ENCODE peak calls at places on chromosomes 13 and 19, in seven cellular contexts. U, G, D, E, P, W and X are unnamed samples.

GRCh38 chr13:18953139-18953930 is 228.3 kb downstream of the TUBA3C start:
- DNase-seq in U (no peak), G (no peak), D (no peak), E (no peak), P (no peak), W (no peak), X (no peak)

GRCh38 chr13:113145911-113146598 is 12.4 kb upstream of the PROZ start:
- DNase-seq in U (no peak), G (no peak), D (no peak), E (no peak), P (no peak), W (peak), X (no peak)

GRCh38 chr13:37277435-37278144 is 172.1 kb upstream of the CSNK1A1L start:
- DNase-seq in U (peak), G (no peak), D (no peak), E (peak), P (peak), W (no peak), X (no peak)

GRCh38 chr13:44437356-44438233 is 64.0 kb downstream of the SERP2 start:
- DNase-seq in U (peak), G (no peak), D (peak), E (peak), P (peak), W (peak), X (peak)

GRCh38 chr19:1254530-1255185 is 6.3 kb downstream of the MIDN start:
- DNase-seq in U (no peak), G (no peak), D (no peak), E (no peak), P (no peak), W (no peak), X (no peak)

GRCh38 chr19:47848871-47849473 is 10.1 kb upstream of the TPRX2 start:
- DNase-seq in U (no peak), G (no peak), D (peak), E (peak), P (no peak), W (peak), X (peak)

GRCh38 chr13:51761638-51762350 is 42.2 kb downstream of the DHRS12 start:
- DNase-seq in U (no peak), G (no peak), D (no peak), E (no peak), P (no peak), W (no peak), X (no peak)

GRCh38 chr19:52188822-52189744 is 769 bp upstream of the PPP2R1A start:
- DNase-seq in U (no peak), G (no peak), D (no peak), E (no peak), P (no peak), W (no peak), X (peak)

GRCh38 chr13:70568571-70568970 is 460.3 kb upstream of the KLHL1 start:
- DNase-seq in U (peak), G (no peak), D (peak), E (peak), P (peak), W (no peak), X (peak)

GRCh38 chr19:10952809-10953208 is 8.0 kb upstream of the SMARCA4 start:
- DNase-seq in U (no peak), G (peak), D (no peak), E (no peak), P (no peak), W (no peak), X (no peak)

GRCh38 chr19:29040951-29041350 is 172.0 kb downstream of the UQCRFS1 start:
- DNase-seq in U (no peak), G (no peak), D (peak), E (no peak), P (no peak), W (peak), X (no peak)

GRCh38 chr19:46009530-46010510 is 13.0 kb downstream of the PGLYRP1 start:
- DNase-seq in U (peak), G (peak), D (peak), E (peak), P (peak), W (peak), X (peak)

GRCh38 chr19:34269489-34269888 is 15.1 kb downstream of the GARRE1 start:
- DNase-seq in U (no peak), G (no peak), D (no peak), E (no peak), P (no peak), W (no peak), X (no peak)

GRCh38 chr19:30799854-30800755 is 427.9 kb downstream of the ZNF536 start:
- DNase-seq in U (no peak), G (peak), D (peak), E (peak), P (no peak), W (peak), X (no peak)

GRCh38 chr13:73273737-73274136 is 214.9 kb downstream of the KLF5 start:
- DNase-seq in U (peak), G (no peak), D (no peak), E (peak), P (peak), W (no peak), X (no peak)

GRCh38 chr13:102225892-102226291 is 176.0 kb downstream of the FGF14 start:
- DNase-seq in U (no peak), G (no peak), D (no peak), E (no peak), P (no peak), W (no peak), X (no peak)

GRCh38 chr19:44817725-44818469 is 9.0 kb downstream of the BCAM start:
- DNase-seq in U (no peak), G (no peak), D (no peak), E (no peak), P (no peak), W (no peak), X (no peak)

GRCh38 chr13:102907016-102907756 is 61.4 kb downstream of the ERCC5 start:
- DNase-seq in U (no peak), G (no peak), D (no peak), E (peak), P (no peak), W (no peak), X (no peak)

GRCh38 chr19:3407556-3408516 is 41.5 kb downstream of the NFIC start:
- DNase-seq in U (peak), G (no peak), D (no peak), E (peak), P (peak), W (no peak), X (no peak)

GRCh38 chr13:20721454-20722357 is 18.2 kb downstream of the IL17D start:
- DNase-seq in U (peak), G (peak), D (peak), E (peak), P (peak), W (peak), X (no peak)

GRCh38 chr19:2455481-2456300 is 1.1 kb downstream of the LMNB2 start:
- DNase-seq in U (no peak), G (peak), D (peak), E (peak), P (no peak), W (peak), X (peak)

DNA sequence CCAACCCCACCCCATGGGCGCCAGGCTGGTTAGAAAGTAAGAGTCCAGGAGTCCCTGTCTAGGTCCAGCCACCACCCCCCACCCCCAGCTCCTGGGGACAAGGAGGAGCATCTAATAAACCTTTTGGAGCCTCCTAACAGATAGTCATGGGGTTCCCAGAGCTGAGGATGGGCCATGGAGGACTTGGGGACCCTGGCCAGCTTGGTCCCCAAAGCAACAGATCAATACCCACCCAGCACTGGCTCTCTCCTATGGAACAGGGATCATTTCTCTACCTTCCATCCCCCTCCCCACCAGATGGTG is 9.4 kb downstream of the NR2F6 start:
- DNase-seq in U (no peak), G (peak), D (no peak), E (no peak), P (no peak), W (no peak), X (no peak)
- H3K27ac ChIP-seq in U (no peak), G (peak), D (no peak), E (peak), P (peak), W (no peak), X (no peak)

DNA sequence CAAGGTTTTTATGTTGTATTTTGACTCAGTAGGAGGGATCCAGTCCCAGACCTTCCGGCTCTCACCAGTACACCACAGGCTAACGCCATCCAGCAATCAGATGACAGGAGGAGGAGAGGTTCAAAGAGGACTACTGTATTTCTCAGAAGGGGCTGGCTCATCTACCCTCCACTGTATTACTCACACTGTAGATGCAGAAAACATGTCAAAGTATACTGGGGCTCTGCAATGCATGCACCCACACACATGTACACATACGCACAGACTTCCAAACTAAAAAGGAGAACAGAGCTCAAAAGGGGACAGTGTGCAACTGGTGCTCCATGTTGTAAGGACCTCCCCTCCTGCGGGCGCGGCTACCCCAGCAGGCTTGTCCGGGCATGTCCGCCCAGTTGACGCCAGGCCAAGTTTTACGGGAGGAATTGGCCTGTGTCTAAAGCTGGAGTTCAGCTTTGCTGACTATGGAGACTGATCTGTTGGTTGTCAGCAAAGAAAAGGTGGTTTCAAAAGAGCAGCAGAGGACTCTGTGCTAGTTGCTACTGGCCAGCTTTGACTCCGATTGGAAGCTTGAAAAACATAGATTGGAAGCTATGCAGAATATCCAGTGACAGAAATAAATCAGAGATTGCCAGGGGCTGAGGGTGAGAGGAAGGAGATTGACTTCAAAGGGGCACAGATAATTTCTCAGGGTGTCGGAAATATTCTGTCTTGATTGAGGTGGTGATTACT is 314.2 kb downstream of the DLEU7 start:
- DNase-seq in U (peak), G (peak), D (no peak), E (peak), P (peak), W (peak), X (peak)
- H3K4me3 ChIP-seq in U (peak), G (no peak), D (no peak), E (no peak), P (no peak), W (no peak), X (no peak)

GRCh38 chr13:27037571-27037970 is 134.0 kb downstream of the USP12 start:
- DNase-seq in U (no peak), G (no peak), D (no peak), E (no peak), P (no peak), W (no peak), X (no peak)
- H3K27ac ChIP-seq in U (no peak), G (peak), D (no peak), E (no peak), P (no peak), W (no peak), X (no peak)

DNA sequence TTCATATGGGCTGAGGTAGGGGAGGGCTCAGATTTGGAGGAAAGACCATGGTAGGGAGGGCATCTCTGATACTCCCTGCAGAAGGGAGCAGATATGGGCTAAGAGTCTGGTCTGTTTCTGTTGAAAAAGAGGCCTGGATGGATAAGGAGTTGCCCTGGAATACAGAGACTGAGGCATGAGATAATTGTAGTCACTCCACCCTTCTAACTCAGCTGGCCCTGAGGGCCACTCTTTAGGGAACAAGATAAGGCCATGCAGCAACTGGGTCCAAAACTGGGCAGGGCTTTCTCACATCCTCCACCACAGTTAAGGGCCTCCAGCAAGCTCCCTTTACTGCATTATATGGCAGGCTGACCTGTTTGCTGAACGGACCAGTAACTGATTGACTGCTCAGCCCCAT is 1.3 kb downstream of the ZNF749 start:
- DNase-seq in U (no peak), G (no peak), D (no peak), E (no peak), P (no peak), W (no peak), X (no peak)
- H3K4me3 ChIP-seq in U (peak), G (peak), D (peak), E (peak), P (peak), W (peak), X (peak)

DNA sequence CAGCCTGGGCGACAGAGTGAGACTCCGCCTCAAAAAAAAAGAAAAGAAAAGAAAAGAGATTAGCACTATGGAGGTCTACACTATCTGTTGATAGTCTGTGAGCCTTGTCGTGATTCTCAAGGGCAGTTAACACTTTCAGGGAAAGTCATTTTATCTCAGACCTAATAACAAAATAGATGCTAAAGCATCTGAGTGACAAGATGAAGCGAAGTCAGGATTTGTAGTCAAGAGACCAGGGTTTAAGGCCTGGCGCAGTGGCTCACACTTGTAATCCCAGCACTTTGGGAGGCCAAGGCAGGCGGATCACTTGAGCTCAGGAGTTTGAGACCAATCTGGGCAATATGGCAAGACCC is 13.3 kb upstream of the RAB8A start:
- DNase-seq in U (no peak), G (no peak), D (no peak), E (no peak), P (no peak), W (no peak), X (no peak)
- H3K27ac ChIP-seq in U (no peak), G (peak), D (no peak), E (peak), P (no peak), W (no peak), X (no peak)

GRCh38 chr19:14197882-14198281 is 8.1 kb downstream of the ADGRL1 start:
- DNase-seq in U (no peak), G (no peak), D (no peak), E (no peak), P (no peak), W (peak), X (no peak)

GRCh38 chr19:14203258-14203657 is 2.7 kb downstream of the ADGRL1 start:
- DNase-seq in U (no peak), G (no peak), D (no peak), E (no peak), P (no peak), W (no peak), X (no peak)

DNA sequence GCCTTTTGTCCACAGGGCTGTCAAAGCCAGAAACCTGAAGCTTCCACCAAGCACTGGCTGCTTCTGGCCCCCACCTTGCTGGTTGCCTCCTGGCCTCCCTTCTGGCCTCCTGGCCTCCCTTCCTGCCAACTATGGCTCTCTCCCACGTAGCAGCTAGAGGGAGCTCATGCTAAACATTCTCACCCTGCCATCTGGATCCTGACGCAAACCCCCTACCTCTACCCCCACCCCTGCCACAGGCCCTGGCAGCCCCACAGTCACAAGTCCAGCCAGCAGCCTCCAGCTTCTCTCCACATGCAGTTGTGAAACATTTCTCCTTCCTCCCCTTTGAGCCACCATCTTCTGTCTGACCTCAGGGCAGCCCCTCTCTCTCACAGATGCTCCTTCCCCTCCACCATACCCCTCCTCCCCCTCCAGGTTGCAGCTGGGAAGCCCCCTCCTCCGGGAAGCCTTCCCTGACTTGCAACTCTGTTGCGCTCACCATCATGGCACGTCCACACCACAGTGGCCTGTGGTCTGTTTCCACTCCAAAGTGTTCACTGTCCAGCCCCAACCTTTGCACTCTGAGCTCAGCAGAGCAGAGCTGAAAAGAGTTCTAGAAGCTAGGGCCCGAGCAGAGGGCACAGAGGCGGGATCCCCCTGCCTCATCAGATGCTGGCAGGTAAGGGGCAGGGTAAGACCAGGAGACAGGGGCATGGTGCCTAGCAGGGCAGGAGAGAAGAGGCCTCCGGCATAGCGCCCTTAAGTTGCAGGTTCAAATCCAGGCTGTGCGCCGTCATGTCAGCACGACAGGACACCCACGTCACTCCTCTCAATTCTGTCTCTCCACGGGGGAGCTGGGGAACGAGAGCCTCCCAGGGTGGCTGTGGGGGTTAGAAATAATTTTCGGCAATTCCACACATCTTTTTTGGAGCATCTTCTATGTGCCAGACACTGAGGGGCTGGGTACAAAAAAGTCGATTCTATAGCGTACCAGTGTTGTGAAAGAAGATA is 7.3 kb downstream of the ADGRL1 start:
- DNase-seq in U (no peak), G (no peak), D (no peak), E (peak), P (no peak), W (peak), X (no peak)
- H3K4me3 ChIP-seq in U (no peak), G (no peak), D (no peak), E (no peak), P (no peak), W (no peak), X (no peak)